ENCODE peak calls at places on chromosomes 11 and 22, in ten cellular contexts. K, U, M, T, N, J, H, I, F and Q are unnamed samples. For H3K4me1, the result is how much of the 10 kb centered on the place peaks cover.

GRCh38 chr22:32710896-32711295 is 90.6 kb upstream of the TIMP3 start:
- DNase-seq in K (no peak), U (no peak), M (no peak), T (no peak), N (no peak), J (no peak), H (no peak), I (no peak), F (no peak), Q (no peak)

GRCh38 chr11:121904148-121904547 is 211.9 kb downstream of the BLID start:
- DNase-seq in K (no peak), U (no peak), M (no peak), T (no peak), N (no peak), J (no peak), H (no peak), I (no peak), F (peak), Q (no peak)

GRCh38 chr22:24400037-24400725 is 27.2 kb upstream of the ADORA2A start:
- DNase-seq in K (no peak), U (no peak), M (no peak), T (no peak), N (no peak), J (no peak), H (no peak), I (no peak), F (no peak), Q (no peak)

GRCh38 chr11:125376117-125376516 is 119.9 kb downstream of the FEZ1 start:
- DNase-seq in K (no peak), U (no peak), M (peak), T (peak), N (no peak), J (no peak), H (no peak), I (no peak), F (peak), Q (no peak)

GRCh38 chr11:126053340-126054286 is 9.1 kb downstream of the CDON start:
- DNase-seq in K (no peak), U (no peak), M (no peak), T (no peak), N (no peak), J (no peak), H (no peak), I (no peak), F (no peak), Q (no peak)

GRCh38 chr11:72652871-72653615 is 21.2 kb downstream of the PDE2A start:
- DNase-seq in K (peak), U (no peak), M (peak), T (no peak), N (peak), J (no peak), H (no peak), I (no peak), F (no peak), Q (peak)

GRCh38 chr22:46072981-46073682 is 77.2 kb upstream of the PPARA start:
- DNase-seq in K (no peak), U (peak), M (no peak), T (peak), N (no peak), J (no peak), H (no peak), I (no peak), F (no peak), Q (no peak)

GRCh38 chr11:103109818-103110388 is 677 bp downstream of the DYNC2H1 start:
- DNase-seq in K (peak), U (no peak), M (no peak), T (peak), N (no peak), J (no peak), H (no peak), I (peak), F (no peak), Q (no peak)

GRCh38 chr22:27918351-27919221 is 470 bp downstream of the PITPNB start:
- DNase-seq in K (peak), U (peak), M (peak), T (peak), N (peak), J (peak), H (no peak), I (peak), F (peak), Q (peak)

GRCh38 chr11:118892964-118893363 is 9.3 kb downstream of the CXCR5 start:
- DNase-seq in K (no peak), U (no peak), M (no peak), T (no peak), N (no peak), J (no peak), H (no peak), I (no peak), F (no peak), Q (no peak)

GRCh38 chr11:86623041-86623621 is 49.3 kb downstream of the ME3 start:
- DNase-seq in K (no peak), U (no peak), M (no peak), T (peak), N (no peak), J (no peak), H (no peak), I (no peak), F (no peak), Q (no peak)

GRCh38 chr11:121274332-121274991 is 18.1 kb upstream of the SC5D start:
- DNase-seq in K (no peak), U (no peak), M (no peak), T (no peak), N (no peak), J (no peak), H (no peak), I (no peak), F (no peak), Q (no peak)

GRCh38 chr11:43681543-43681942 is 1.0 kb downstream of the HSD17B12 start:
- DNase-seq in K (no peak), U (peak), M (no peak), T (peak), N (no peak), J (peak), H (no peak), I (no peak), F (peak), Q (no peak)

GRCh38 chr11:134686418-134686817 is 274.4 kb upstream of the B3GAT1 start:
- DNase-seq in K (peak), U (no peak), M (no peak), T (no peak), N (peak), J (no peak), H (no peak), I (no peak), F (no peak), Q (no peak)

GRCh38 chr11:133082851-133083488 is 449.3 kb downstream of the OPCML start:
- DNase-seq in K (peak), U (peak), M (peak), T (peak), N (peak), J (peak), H (no peak), I (peak), F (peak), Q (no peak)

GRCh38 chr11:110908401-110909106 is 196.3 kb upstream of the ARHGAP20 start:
- DNase-seq in K (no peak), U (peak), M (no peak), T (peak), N (no peak), J (peak), H (no peak), I (no peak), F (no peak), Q (no peak)

GRCh38 chr11:99406345-99406744 is 385.6 kb downstream of the CNTN5 start:
- DNase-seq in K (no peak), U (no peak), M (no peak), T (no peak), N (no peak), J (no peak), H (no peak), I (no peak), F (no peak), Q (no peak)

GRCh38 chr11:43905788-43906187 is 25.2 kb downstream of the ALKBH3 start:
- DNase-seq in K (no peak), U (no peak), M (no peak), T (peak), N (no peak), J (peak), H (no peak), I (no peak), F (no peak), Q (no peak)

GRCh38 chr11:1879342-1879940 is 12.3 kb downstream of the PRR33 start:
- DNase-seq in K (no peak), U (no peak), M (no peak), T (no peak), N (no peak), J (no peak), H (no peak), I (no peak), F (no peak), Q (no peak)

GRCh38 chr11:119450590-119450989 is 27.6 kb upstream of the THY1 start:
- DNase-seq in K (no peak), U (peak), M (no peak), T (peak), N (no peak), J (peak), H (no peak), I (no peak), F (no peak), Q (no peak)

GRCh38 chr11:74815966-74816365 is 67.3 kb downstream of the RNF169 start:
- DNase-seq in K (peak), U (no peak), M (no peak), T (no peak), N (peak), J (no peak), H (no peak), I (no peak), F (no peak), Q (no peak)

GRCh38 chr22:48695251-48695650 is 1132.4 kb downstream of the BRD1 start:
- DNase-seq in K (no peak), U (no peak), M (no peak), T (peak), N (no peak), J (no peak), H (no peak), I (no peak), F (no peak), Q (no peak)

DNA sequence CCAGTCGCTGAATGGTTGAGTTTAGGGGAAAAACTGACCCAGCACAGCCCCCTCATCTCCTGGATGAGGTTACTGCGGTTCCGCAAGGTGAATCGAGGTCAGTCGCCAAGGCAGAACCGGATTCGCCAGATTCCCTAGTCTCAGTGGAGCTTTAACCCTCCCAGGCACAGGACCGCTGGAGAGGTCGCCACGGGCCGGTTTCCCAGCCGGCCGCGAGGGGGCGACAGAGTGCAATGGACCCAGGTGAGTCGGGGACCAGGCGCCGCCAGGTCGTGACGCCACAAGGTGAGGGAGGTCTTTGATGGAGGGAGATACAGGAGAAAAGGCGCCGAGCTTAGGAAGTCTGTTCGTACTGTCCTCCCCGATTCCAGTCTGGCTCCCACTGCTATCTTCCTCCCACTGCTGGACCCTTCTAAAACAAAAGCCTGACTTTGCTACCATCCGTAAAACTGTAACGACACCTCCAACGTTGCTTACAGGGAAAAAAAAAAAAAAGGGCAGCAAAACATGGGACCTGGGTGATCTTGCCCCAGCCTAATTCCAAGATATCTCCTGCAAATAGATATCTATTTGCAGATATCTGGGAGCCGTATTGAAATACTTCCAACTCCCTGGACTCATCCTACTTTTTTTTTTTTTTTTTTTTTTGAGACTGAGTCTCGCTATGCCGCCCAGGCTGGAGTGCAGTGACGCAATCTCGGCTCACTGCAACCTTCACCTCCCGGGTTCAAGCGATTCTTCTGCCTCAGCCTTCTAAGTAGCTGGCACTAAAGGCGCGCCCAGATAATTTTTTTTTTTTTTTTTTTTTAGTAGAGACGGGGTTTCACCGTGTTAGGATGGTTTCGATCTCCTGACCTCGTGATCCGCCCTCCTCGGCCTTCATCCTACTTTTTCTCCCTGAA is 1.4 kb upstream of the GGA1 start:
- DNase-seq in K (peak), U (peak), M (peak), T (peak), N (peak), J (peak), H (peak), I (peak), F (peak), Q (peak)
- H3K4me1 ChIP-seq in K (under half), U (under half), M (under half), T (under half), N (under half), J (under half), H (half or more), I (under half), F (under half), Q (under half)

DNA sequence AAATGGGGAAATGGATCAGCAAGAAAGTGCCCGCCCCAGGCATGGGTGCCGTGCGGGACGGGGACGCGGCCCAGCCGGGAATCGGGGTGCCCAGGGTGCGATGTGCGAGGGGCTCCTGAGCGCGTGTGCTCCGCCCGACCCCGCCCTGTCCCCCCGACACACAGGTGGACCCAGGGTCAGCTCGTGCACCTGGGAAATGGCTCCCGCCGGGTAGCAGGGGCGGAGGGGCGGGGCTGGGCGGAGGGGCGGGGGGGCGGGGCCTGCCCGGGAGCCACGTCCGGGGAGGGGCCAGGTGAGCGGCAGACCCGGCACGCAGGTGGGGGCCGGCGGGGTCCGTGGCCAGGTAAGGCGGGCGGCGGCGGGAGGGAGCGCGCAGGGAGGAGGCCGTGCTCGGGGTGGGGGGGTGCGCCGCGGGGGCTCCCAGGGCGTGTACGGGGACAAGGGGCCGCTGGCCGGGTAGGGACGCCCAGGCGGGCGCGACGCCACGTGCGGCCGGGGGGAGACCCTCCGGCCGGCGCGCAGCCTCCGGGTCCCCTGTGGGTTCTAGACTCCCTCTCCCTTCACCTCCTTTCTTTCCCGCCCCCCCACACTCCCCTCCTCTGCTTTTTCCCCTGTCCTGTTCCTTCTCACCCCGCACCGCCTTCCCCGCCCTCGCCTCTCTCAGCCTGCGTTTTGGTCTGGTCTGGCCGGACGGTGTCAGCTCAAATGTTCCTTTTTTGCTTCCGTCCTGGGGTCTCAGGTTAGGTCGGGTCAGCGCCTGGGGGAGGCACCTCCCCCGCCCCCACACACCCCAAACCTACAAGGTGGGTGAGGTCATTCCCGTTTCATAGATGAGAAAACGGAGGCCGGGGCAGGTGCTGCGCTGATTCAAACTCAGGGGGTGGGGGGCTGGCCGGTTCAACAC is at the start of gene ARHGAP8:
- DNase-seq in K (peak), U (no peak), M (no peak), T (no peak), N (no peak), J (no peak), H (no peak), I (peak), F (no peak), Q (no peak)
- H3K9ac ChIP-seq in K (no peak), U (no peak), M (no peak), T (no peak), N (peak), J (no peak), H (peak), I (peak), F (no peak), Q (peak)

DNA sequence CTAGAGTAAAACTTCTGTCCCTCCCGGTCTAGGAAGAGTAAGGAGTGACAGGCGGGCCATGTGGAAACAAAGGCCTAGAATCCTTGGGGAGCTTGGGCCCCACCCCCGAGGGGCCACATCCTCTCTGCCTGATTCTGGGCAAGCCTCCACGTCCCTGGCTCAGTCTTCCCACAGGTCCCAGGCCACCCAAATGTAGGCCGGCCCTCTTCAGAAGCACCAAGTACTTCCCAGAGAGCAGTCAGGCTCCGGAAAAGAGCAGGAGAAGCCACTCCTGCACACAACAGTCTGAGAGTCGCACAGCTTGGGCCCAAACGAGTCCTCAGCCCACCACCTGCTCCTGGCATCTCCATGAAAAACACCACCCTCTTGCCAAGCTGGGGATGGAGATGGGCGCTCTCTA is 15.5 kb downstream of the EHD1 start:
- DNase-seq in K (no peak), U (no peak), M (no peak), T (peak), N (no peak), J (no peak), H (no peak), I (no peak), F (no peak), Q (no peak)
- H3K4me1 ChIP-seq in K (under half), U (half or more), M (under half), T (under half), N (under half), J (under half), H (half or more), I (under half), F (half or more), Q (under half)

GRCh38 chr22:20551805-20552449 is 44.5 kb downstream of the MED15 start:
- DNase-seq in K (no peak), U (no peak), M (no peak), T (no peak), N (no peak), J (no peak), H (no peak), I (no peak), F (peak), Q (no peak)

GRCh38 chr22:20550851-20551744 is 43.7 kb downstream of the MED15 start:
- DNase-seq in K (peak), U (peak), M (no peak), T (peak), N (no peak), J (peak), H (no peak), I (no peak), F (peak), Q (peak)

GRCh38 chr22:20552913-20553401 is 45.5 kb downstream of the MED15 start:
- DNase-seq in K (no peak), U (peak), M (no peak), T (no peak), N (no peak), J (peak), H (no peak), I (peak), F (no peak), Q (no peak)

GRCh38 chr22:20553947-20554741 is 46.7 kb downstream of the MED15 start:
- DNase-seq in K (no peak), U (no peak), M (no peak), T (no peak), N (no peak), J (no peak), H (no peak), I (no peak), F (no peak), Q (no peak)

DNA sequence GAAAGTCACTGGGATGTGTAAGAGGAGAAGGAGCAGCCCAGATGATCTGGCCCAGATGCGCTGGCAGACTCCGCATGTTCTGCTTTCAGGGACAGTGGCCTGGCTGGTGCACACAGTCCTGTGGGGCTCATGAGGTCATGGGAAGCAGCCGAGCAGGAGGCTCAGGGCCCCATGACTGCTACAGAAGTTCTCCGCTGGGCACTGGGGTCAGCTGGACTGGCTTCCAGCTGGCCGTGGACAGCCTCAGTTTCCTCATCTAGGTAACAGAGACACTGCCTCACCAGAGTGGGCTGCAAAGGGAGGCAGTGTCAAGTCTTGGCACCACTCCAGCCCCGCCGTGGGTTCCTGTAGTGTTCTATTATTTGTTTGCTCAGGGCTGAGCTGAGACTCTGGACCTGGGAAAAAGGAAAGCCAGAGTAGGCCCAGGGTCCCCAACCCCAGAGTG is 45.1 kb downstream of the MED15 start:
- DNase-seq in K (no peak), U (peak), M (no peak), T (no peak), N (no peak), J (peak), H (no peak), I (peak), F (no peak), Q (no peak)
- H3K9ac ChIP-seq in K (no peak), U (peak), M (no peak), T (peak), N (no peak), J (no peak), H (no peak), I (peak), F (no peak), Q (peak)

GRCh38 chr11:61712301-61712700 is 32.1 kb downstream of the DAGLA start:
- DNase-seq in K (no peak), U (no peak), M (no peak), T (no peak), N (no peak), J (no peak), H (no peak), I (no peak), F (no peak), Q (no peak)
- H3K4me1 ChIP-seq in K (under half), U (under half), M (under half), T (under half), N (under half), J (under half), H (under half), I (under half), F (under half), Q (under half)

GRCh38 chr22:21734540-21735197 is 925 bp downstream of the YPEL1 start:
- DNase-seq in K (peak), U (no peak), M (no peak), T (no peak), N (no peak), J (no peak), H (no peak), I (no peak), F (no peak), Q (no peak)
- H3K9ac ChIP-seq in K (peak), U (peak), M (peak), T (no peak), N (no peak), J (peak), H (peak), I (peak), F (peak), Q (no peak)